ENCODE peak calls at places on chromosomes 2 and 18, in four cellular contexts. S is neural progenitor cell, W is GM12865, P is heart left ventricle. L is an unnamed sample.

GRCh38 chr18:7870855-7871254 is 303.7 kb downstream of the PTPRM start:
- DNase-seq in P (no peak), W (no peak), S (no peak), L (no peak)

GRCh38 chr2:46309052-46309953 is 12.1 kb downstream of the EPAS1 start:
- DNase-seq in W (no peak), S (no peak), P (no peak), L (no peak)

GRCh38 chr2:47559079-47559684 is 156.2 kb downstream of the MSH2 start:
- DNase-seq in P (no peak), W (no peak), S (peak; percentile 49), L (peak; percentile 72)

GRCh38 chr2:232878855-232879617 is 9.0 kb downstream of the SNORC start:
- DNase-seq in W (no peak), P (no peak), S (no peak), L (no peak)

GRCh38 chr18:45775241-45775676 is 50.2 kb upstream of the SIGLEC15 start:
- DNase-seq in W (peak; percentile 35), P (peak; percentile 78), S (peak; percentile 13), L (no peak)

GRCh38 chr2:54904836-54905235 is 145.4 kb downstream of the RTN4 start:
- DNase-seq in W (no peak), P (no peak), S (no peak), L (no peak)

GRCh38 chr18:10936211-10937053 is 212.9 kb downstream of the PIEZO2 start:
- DNase-seq in W (no peak), S (peak; percentile 17), P (no peak), L (no peak)

GRCh38 chr2:166961933-166962332 is 73.7 kb downstream of the XIRP2 start:
- DNase-seq in W (no peak), S (no peak), P (no peak), L (no peak)

GRCh38 chr2:16553222-16553621 is 112.4 kb downstream of the CYRIA start:
- DNase-seq in W (peak; percentile 43), P (peak; percentile 9), S (peak; percentile 73), L (peak; percentile 65)

GRCh38 chr2:106094101-106094860 is 99.8 kb downstream of the UXS1 start:
- DNase-seq in W (no peak), P (no peak), S (no peak), L (no peak)

DNA sequence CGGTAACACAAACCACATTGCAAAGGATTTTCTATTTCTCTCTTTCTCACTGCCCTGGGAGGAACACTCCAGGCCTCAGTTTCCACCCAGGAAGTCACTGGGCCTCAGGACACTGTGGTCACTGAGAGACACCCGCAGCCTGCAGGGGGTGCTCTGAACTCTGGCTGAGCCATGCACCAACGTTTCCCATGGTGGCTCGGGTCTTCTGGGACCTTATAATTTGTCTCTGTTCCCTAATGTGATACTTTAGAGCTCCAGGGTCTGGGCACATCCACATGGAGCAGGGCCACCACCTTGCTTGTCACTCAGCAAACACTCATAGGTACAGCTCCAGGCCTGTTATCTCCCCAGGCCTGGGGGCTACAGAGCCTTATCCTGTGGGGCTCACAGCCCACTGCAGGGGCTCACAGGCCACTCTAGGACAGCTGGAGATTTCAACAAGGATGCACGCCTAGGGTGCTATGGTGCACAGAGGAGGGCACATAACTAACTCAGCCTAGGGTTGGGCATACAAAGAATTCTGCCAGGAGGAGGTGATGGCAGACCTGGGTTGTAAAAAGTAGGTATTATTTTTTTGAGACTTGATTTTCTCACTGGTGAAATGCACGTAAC is 2.9 kb upstream of the HS1BP3 start:
- DNase-seq in P (no peak), W (no peak), S (no peak), L (no peak)
- TF ChIP-seq CTCF in P (no peak), W (no peak), S (no peak), L (peak; percentile 55)

GRCh38 chr2:176109226-176109954 is 2.3 kb downstream of the HOXD11 start:
- DNase-seq in P (no peak), S (no peak), W (no peak), L (no peak)

GRCh38 chr2:176111891-176112374 is 4.6 kb upstream of the HOXD10 start:
- DNase-seq in S (no peak), P (no peak), W (no peak), L (no peak)

GRCh38 chr2:176109955-176110345 is 2.9 kb downstream of the HOXD11 start:
- DNase-seq in S (no peak), P (no peak), W (no peak), L (no peak)

GRCh38 chr2:176112375-176113302 is 3.9 kb upstream of the HOXD10 start:
- DNase-seq in S (no peak), P (no peak), W (no peak), L (no peak)

GRCh38 chr2:176110975-176111663 is 4.0 kb downstream of the HOXD11 start:
- DNase-seq in P (no peak), W (peak; percentile 48), S (peak; percentile 88), L (peak; percentile 63)
- TF ChIP-seq CTCF in P (no peak), W (peak; percentile 63), S (peak; percentile 86), L (peak; percentile 83)

DNA sequence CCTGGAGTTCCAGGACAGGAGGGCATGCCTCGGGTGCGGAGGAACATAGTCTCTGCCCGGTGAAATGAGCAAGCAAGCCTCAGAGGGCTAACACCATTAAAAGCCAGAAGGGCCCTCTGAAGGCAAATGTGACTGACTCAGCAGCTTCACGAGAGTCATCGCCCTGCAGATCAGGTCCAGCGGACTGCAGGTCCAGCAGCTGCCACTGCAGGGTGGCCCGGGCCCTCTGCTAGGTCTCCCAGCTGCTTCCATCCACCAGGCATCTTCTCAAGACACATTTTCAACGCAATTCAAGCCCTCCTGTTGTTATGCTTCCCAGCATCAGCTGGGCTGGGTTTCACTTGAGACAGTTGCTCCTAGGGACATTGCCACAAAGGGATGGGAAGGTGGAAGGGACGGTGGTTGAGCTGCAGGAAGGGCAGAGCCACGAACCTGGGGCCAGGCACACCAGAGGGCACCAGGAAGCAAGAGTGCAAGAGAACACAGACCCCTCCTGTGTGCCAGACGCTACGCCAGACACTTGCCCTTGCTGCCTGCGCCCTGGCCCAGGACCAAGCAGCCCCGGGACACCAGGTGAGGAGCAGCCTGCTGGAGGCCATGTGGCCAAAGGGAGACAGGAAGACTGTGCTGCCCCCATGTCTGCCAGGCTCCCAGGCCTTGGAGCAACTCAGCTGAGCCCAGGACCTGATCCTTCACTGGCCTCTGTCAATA is 173.0 kb downstream of the HDAC4 start:
- DNase-seq in W (no peak), S (no peak), P (no peak), L (no peak)
- TF ChIP-seq CTCF in W (no peak), S (no peak), P (no peak), L (no peak)

GRCh38 chr2:37923308-37924055 is 1.6 kb upstream of the RMDN2 start:
- DNase-seq in P (no peak), W (no peak), S (no peak), L (no peak)
- TF ChIP-seq CTCF in P (no peak), W (no peak), S (no peak), L (no peak)

GRCh38 chr2:150599889-150600288 is 112.4 kb upstream of the RND3 start:
- DNase-seq in S (no peak), W (no peak), P (no peak), L (no peak)
- TF ChIP-seq CTCF in S (no peak), W (peak; percentile 8), P (no peak), L (no peak)

GRCh38 chr2:159208449-159208848 is 78.1 kb downstream of the WDSUB1 start:
- DNase-seq in P (no peak), S (no peak), W (no peak), L (no peak)
- TF ChIP-seq CTCF in P (no peak), S (no peak), W (no peak), L (no peak)

DNA sequence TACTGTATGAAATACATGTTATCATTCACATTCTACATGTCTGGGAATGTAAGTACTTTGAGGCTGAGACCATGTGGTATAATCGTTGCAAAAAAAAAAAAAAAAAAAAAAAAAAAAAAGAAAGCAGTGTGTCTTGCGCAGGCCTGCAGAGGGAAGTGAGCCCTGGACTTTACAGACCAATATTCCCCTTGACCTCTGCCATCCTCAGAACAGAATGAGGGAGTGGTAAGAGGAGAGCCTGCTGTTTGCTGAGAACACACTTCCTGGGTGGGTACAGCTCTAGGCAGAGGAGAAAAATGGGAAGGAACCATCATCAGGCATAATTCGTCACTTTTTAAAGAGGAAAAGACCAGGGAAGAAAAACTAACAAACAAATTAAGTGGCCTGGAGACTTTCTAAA is 28.8 kb upstream of the TBC1D8 start:
- DNase-seq in W (no peak), S (no peak), P (peak; percentile 34), L (no peak)
- TF ChIP-seq CTCF in W (no peak), S (no peak), P (no peak), L (no peak)

DNA sequence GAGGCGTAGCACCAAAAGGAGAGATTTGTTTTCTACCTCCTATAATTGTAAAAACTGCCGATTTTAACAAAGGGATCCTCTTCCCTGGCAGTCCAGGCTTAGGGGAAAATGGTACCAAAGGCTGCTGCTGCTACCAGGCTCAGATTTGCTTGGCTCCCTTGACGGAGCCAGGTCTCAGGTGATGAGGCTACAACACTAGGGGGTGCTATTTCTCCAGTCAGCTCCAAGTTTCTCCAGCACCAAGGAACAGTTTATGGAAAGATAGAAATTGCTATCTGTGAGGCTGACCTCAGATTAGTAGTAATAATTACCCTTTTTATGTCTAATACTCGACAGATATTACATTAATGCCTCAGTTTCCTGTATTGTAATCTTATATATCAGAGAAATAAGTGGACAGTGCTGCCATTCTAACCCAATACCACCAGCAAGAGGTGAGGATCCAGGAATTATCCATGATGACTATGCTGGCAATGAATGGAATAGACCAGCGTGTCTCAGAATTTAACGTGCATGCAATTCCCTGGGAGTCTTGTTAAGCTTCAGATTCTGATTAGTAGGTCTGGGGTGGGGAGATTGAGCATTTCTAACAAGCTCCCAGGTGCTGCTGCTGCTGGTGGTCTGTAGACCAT is 111.3 kb downstream of the ESCO1 start:
- DNase-seq in W (peak; percentile 65), P (no peak), S (peak; percentile 61), L (peak; percentile 63)
- TF ChIP-seq CTCF in W (peak; percentile 75), P (peak; percentile 69), S (peak; percentile 71), L (peak; percentile 78)

DNA sequence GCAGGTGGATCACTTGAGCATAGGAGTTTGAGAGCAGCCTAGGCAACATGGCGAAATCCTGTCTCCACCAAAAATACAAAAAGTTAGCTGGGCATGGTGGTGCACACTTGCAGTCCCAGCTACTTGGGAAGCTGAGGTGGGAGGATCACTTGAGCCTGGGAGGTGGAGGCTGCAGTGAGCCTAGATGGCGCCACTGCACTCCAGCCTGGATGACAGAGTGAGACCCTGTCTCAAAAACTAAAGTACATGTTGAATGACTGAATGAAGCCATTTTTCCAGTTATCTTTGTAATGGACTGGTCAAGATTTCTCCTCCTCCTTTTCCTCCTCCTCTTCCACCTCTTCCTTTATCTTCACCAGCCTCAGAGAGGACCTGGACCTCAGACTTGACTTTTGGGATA is 272.0 kb downstream of the SMAD2 start:
- DNase-seq in S (no peak), P (no peak), W (no peak), L (no peak)
- TF ChIP-seq CTCF in S (peak; percentile 14), P (no peak), W (no peak), L (peak; percentile 47)

DNA sequence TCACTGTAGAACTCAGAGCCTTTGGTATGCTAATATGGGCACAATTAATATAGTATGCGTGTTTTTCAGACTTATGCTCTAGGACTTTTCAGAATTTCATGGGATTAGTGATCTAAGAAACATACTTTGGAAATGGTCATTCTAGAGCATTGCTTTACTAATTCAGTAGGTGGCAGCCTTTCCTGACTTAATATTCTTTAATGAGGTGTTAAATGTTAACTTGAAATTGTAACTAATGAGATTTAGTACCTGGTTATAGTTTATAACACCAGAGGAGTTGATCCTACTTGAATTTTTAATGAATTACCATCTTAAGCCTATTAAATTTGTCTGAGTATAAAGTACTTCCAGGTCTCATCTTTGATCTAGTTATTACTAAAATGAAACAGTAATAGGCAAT is 28.5 kb downstream of the ACTR2 start:
- DNase-seq in P (no peak), W (no peak), S (no peak), L (no peak)
- TF ChIP-seq CTCF in P (no peak), W (no peak), S (peak; percentile 23), L (no peak)

L was measured in WERI-Rb-1.